ENCODE peak calls at places on chromosome 22, in five cellular contexts. L is brain microvascular endothelial cell, S is left lung, Z is psoas muscle, P is GM23248. X is an unnamed sample. For H3K36me3, the result is how much of the 10 kb centered on the place peaks cover.

GRCh38 chr22:49345896-49346295 is 481.8 kb downstream of the BRD1 start:
- DNase-seq in L (no peak), P (no peak), Z (no peak), S (no peak), X (peak)

GRCh38 chr22:19848298-19849224 is 6.1 kb downstream of the GNB1L start:
- DNase-seq in Z (peak), L (no peak), P (peak), S (peak), X (peak)

GRCh38 chr22:42202669-42203068 is 67.8 kb downstream of the TCF20 start:
- DNase-seq in S (no peak), Z (no peak), P (no peak), L (peak), X (no peak)

GRCh38 chr22:22787805-22788459 is 99.7 kb upstream of the IGLL5 start:
- DNase-seq in L (peak), P (peak), S (no peak), Z (peak), X (no peak)

GRCh38 chr22:19986410-19987341 is 29.9 kb downstream of the ARVCF start:
- DNase-seq in Z (peak), S (peak), L (peak), P (peak), X (peak)

GRCh38 chr22:27397036-27397947 is 404.3 kb downstream of the MN1 start:
- DNase-seq in P (no peak), L (peak), Z (no peak), S (no peak), X (no peak)

GRCh38 chr22:17483670-17484372 is 79.5 kb upstream of the SLC25A18 start:
- DNase-seq in P (no peak), L (no peak), Z (no peak), S (no peak), X (no peak)

GRCh38 chr22:41603873-41604332 is 14.3 kb upstream of the PMM1 start:
- DNase-seq in P (no peak), S (no peak), Z (no peak), L (no peak), X (no peak)

GRCh38 chr22:19943665-19944026 is 2.0 kb upstream of the TXNRD2 start:
- DNase-seq in L (peak), Z (no peak), S (peak), P (peak), X (peak)

GRCh38 chr22:40592352-40593113 is 44.0 kb downstream of the MRTFA start:
- DNase-seq in P (no peak), L (no peak), S (no peak), Z (no peak), X (no peak)

GRCh38 chr22:49824185-49824925 is 3.3 kb downstream of the BRD1 start:
- DNase-seq in P (no peak), Z (no peak), L (no peak), S (no peak), X (no peak)

GRCh38 chr22:24510694-24511625 is 15.8 kb downstream of the UPB1 start:
- DNase-seq in L (peak), S (no peak), Z (no peak), P (peak), X (no peak)

GRCh38 chr22:17269607-17270261 is 50.5 kb upstream of the ADA2 start:
- DNase-seq in S (no peak), Z (no peak), P (no peak), L (no peak), X (no peak)

GRCh38 chr22:46104881-46105493 is 45.3 kb upstream of the PPARA start:
- DNase-seq in Z (no peak), P (peak), S (no peak), L (no peak), X (no peak)

GRCh38 chr22:46106279-46107022 is 43.9 kb upstream of the PPARA start:
- DNase-seq in S (no peak), P (no peak), L (no peak), Z (no peak), X (no peak)

GRCh38 chr22:46107089-46107664 is 43.1 kb upstream of the PPARA start:
- DNase-seq in S (no peak), Z (peak), L (no peak), P (peak), X (peak)

GRCh38 chr22:46104170-46104880 is 46.0 kb upstream of the PPARA start:
- DNase-seq in Z (no peak), L (no peak), P (peak), S (no peak), X (no peak)

GRCh38 chr22:46105494-46106278 is 44.6 kb upstream of the PPARA start:
- DNase-seq in L (peak), P (peak), S (no peak), Z (no peak), X (no peak)
- H3K4me3 ChIP-seq in L (no peak), P (no peak), S (no peak), Z (peak), X (no peak)

GRCh38 chr22:45707605-45708004 is 36.0 kb downstream of the ATXN10 start:
- DNase-seq in S (no peak), L (no peak), P (no peak), Z (no peak), X (no peak)
- H3K36me3 ChIP-seq in S (under half), L (under half), P (under half), Z (under half), X (under half)

DNA sequence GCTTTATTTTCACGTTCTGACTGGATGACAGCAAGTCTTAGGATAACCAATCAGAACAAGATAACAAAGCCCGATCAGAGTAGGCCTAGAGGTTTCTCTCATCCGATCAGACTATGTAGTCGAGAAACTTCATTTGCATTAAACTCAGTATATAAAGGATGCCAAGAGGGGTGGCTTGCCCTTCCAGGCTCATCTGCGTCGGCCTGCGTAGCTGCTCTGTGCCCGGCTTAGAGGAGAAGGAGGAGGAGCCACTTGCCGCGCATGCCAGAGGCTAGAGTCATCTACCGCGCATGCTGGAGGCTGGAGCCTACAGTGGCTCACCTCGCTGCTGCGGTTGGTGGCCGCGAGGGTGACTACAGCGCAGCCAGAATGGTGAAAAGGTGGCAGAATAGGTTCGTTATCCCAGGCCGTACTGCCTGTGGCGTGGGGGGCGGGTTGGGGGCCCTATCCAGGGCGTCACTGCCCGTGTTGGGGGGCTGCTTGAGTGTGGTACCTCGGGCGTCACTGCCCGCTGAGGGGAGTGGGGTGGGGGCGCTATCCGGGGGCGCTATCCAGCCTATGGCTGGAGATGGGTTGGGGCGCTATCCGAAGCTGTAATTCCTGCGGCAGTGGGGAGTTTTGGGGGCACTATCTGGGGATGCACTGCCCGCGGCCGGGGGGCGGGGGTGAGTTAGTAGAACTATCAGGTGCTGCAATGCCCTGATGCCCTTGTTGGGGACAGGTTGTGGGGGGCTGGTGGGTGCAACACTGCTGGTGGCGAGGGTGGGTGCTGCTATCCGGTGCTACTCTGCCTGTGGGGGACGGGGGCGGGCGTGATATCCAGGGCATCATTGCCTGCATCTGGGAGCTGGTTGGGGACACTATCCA is at the start of gene RFPL2:
- DNase-seq in S (peak), Z (peak), L (peak), P (peak), X (peak)
- H3K4me3 ChIP-seq in S (no peak), Z (no peak), L (no peak), P (no peak), X (peak)

DNA sequence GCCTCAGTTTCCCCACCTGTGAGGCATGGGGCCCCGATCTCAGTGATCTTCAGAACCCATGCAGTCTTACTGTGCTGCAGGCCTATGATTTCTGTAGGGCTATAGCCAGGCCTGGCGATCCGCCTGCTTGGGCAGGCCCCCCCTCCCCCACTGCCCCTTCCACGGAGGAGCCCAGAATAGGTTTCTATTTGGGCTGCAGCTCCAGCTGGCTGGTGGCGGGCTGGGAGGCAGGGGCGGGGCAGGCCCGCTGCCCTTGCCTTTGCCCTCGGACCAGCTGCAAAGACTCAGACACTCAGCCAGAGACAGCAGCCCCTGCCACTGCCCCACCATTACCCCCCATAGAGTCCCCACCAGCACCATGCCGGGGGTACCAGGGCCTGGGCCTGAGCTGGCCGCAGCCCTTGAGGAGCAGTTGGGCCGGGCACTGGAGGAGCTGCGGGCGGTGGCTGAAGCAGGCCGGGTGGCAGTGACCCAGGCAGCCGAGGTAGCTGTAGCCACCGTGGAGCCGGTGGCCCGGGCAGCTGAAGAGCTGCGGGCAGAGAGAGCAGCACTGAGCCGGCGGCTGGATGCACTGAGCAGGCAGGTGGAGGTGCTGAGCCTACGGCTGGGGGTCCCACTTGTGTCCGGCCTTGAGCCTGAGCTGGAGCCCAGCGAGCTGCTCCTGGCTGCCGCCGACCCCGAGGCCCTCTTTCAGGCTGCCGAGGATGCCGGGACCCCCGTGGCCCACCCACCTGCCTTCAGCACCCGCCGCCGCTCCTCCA is 12.2 kb downstream of the SMTN start:
- DNase-seq in Z (peak), P (no peak), L (no peak), S (peak), X (no peak)
- H3K36me3 ChIP-seq in Z (under half), P (half or more), L (half or more), S (half or more), X (half or more)

GRCh38 chr22:43491737-43492136 is 79.9 kb downstream of the MPPED1 start:
- DNase-seq in S (no peak), P (no peak), Z (no peak), L (no peak), X (no peak)
- H3K4me3 ChIP-seq in S (no peak), P (no peak), Z (no peak), L (no peak), X (no peak)

GRCh38 chr22:31340360-31340759 is 5.8 kb downstream of the PATZ1 start:
- DNase-seq in S (no peak), L (no peak), Z (no peak), P (no peak), X (no peak)

GRCh38 chr22:31337178-31337577 is 9.0 kb downstream of the PATZ1 start:
- DNase-seq in L (no peak), Z (no peak), P (peak), S (no peak), X (no peak)

GRCh38 chr22:31341386-31342088 is 4.6 kb downstream of the PATZ1 start:
- DNase-seq in L (no peak), Z (no peak), P (no peak), S (no peak), X (no peak)

GRCh38 chr22:31340765-31341247 is 5.3 kb downstream of the PATZ1 start:
- DNase-seq in P (no peak), Z (no peak), S (no peak), L (no peak), X (no peak)

DNA sequence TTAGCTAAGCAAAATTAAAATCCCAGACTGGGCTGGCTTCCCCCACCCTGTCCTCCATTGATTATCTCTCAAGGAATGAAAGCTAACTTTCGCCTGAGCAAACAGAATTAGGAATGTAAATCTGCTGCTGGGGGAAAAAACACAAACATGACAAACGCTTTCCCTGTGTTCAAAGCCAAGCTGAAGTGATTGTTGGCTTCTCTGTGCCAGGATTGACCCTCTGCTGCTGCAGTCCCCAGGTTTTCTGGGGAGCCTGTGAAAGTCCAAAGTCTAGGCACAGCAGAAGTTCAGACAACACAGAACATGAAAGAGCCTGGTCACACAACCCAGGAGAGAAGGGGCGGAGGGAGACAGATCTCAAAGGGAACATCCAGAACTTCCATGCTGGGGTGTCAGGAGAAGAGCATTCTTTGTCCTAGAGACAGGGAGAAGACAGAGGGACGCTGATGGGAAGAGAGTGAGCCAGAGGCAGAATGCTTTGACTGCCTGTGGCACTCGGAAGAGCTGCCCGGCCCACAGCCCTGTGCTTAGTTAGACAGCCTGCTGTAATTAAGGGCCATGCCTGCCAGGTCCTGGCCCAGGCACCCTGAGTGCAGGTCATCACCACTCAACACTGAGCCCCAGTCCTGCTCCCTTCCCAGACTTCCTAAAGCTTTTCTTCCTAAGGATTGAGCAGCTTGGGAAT is 6.9 kb downstream of the PATZ1 start:
- DNase-seq in P (no peak), L (no peak), Z (no peak), S (no peak), X (no peak)
- H3K36me3 ChIP-seq in P (under half), L (under half), Z (under half), S (half or more), X (half or more)

GRCh38 chr22:44942979-44943700 is 66.7 kb downstream of the PHF21B start:
- DNase-seq in S (peak), Z (no peak), P (no peak), L (no peak), X (no peak)
- H3K4me3 ChIP-seq in S (no peak), Z (no peak), P (no peak), L (no peak), X (no peak)

GRCh38 chr22:47923011-47923427 is 1160.6 kb downstream of the TBC1D22A start:
- DNase-seq in L (no peak), P (no peak), S (no peak), Z (no peak), X (no peak)
- H3K36me3 ChIP-seq in L (under half), P (under half), S (under half), Z (under half), X (under half)

GRCh38 chr22:39245130-39246039 is 603 bp upstream of the PDGFB start:
- DNase-seq in P (no peak), Z (no peak), L (no peak), S (no peak), X (no peak)

GRCh38 chr22:39244073-39244495 is 698 bp downstream of the PDGFB start:
- DNase-seq in L (no peak), P (peak), S (no peak), Z (no peak), X (no peak)

GRCh38 chr22:39246217-39246616 is 1.4 kb upstream of the PDGFB start:
- DNase-seq in P (no peak), L (no peak), Z (no peak), S (no peak), X (no peak)

GRCh38 chr22:39243443-39244072 is 1.2 kb downstream of the PDGFB start:
- DNase-seq in P (no peak), Z (no peak), L (no peak), S (peak), X (no peak)

GRCh38 chr22:39244496-39245129 is at the start of gene PDGFB:
- DNase-seq in L (no peak), Z (no peak), P (peak), S (peak), X (no peak)
- H3K4me3 ChIP-seq in L (peak), Z (peak), P (peak), S (peak), X (peak)